ENCODE peak calls at places on chromosome 13, in four cellular contexts. One of them, this sample, is unnamed.

GRCh38 chr13:110047511-110047910 is 259.4 kb downstream of the COL4A1 start:
- DNase-seq in lower lobe of right lung: peak
- DNase-seq in CD8-positive, alpha-beta T cell: no peak
- DNase-seq in ascending aorta: no peak
- DNase-seq in this sample: peak

GRCh38 chr13:97851269-97851668 is 102.2 kb upstream of the IPO5 start:
- DNase-seq in CD8-positive, alpha-beta T cell: no peak
- DNase-seq in lower lobe of right lung: no peak
- DNase-seq in ascending aorta: no peak
- DNase-seq in this sample: no peak

GRCh38 chr13:51342706-51343105 is 3.2 kb downstream of the SERPINE3 start:
- DNase-seq in lower lobe of right lung: no peak
- DNase-seq in ascending aorta: no peak
- DNase-seq in CD8-positive, alpha-beta T cell: no peak
- DNase-seq in this sample: peak

GRCh38 chr13:56459291-56459690 is 681.4 kb upstream of the PRR20A start:
- DNase-seq in CD8-positive, alpha-beta T cell: no peak
- DNase-seq in lower lobe of right lung: no peak
- DNase-seq in ascending aorta: no peak
- DNase-seq in this sample: no peak

GRCh38 chr13:63209330-63210017 is 1793.8 kb upstream of the PCDH20 start:
- DNase-seq in ascending aorta: no peak
- DNase-seq in CD8-positive, alpha-beta T cell: no peak
- DNase-seq in lower lobe of right lung: no peak
- DNase-seq in this sample: peak

GRCh38 chr13:107835339-107836018 is 379.9 kb downstream of the LIG4 start:
- DNase-seq in lower lobe of right lung: no peak
- DNase-seq in CD8-positive, alpha-beta T cell: no peak
- DNase-seq in ascending aorta: no peak
- DNase-seq in this sample: peak

GRCh38 chr13:40149611-40150283 is 494.3 kb downstream of the COG6 start:
- DNase-seq in ascending aorta: peak
- DNase-seq in CD8-positive, alpha-beta T cell: no peak
- DNase-seq in lower lobe of right lung: no peak
- DNase-seq in this sample: peak

GRCh38 chr13:39379118-39379517 is 223.9 kb downstream of the LHFPL6 start:
- DNase-seq in ascending aorta: no peak
- DNase-seq in lower lobe of right lung: no peak
- DNase-seq in CD8-positive, alpha-beta T cell: no peak
- DNase-seq in this sample: no peak

GRCh38 chr13:73222627-73223026 is 163.8 kb downstream of the KLF5 start:
- DNase-seq in CD8-positive, alpha-beta T cell: no peak
- DNase-seq in ascending aorta: no peak
- DNase-seq in lower lobe of right lung: no peak
- DNase-seq in this sample: no peak

GRCh38 chr13:95155093-95155492 is 146.2 kb downstream of the ABCC4 start:
- DNase-seq in CD8-positive, alpha-beta T cell: no peak
- DNase-seq in ascending aorta: no peak
- DNase-seq in lower lobe of right lung: no peak
- DNase-seq in this sample: no peak

GRCh38 chr13:70630247-70630646 is 522.0 kb upstream of the KLHL1 start:
- DNase-seq in CD8-positive, alpha-beta T cell: no peak
- DNase-seq in lower lobe of right lung: no peak
- DNase-seq in ascending aorta: no peak
- DNase-seq in this sample: no peak

GRCh38 chr13:91609353-91609752 is 210.9 kb downstream of the GPC5 start:
- DNase-seq in ascending aorta: no peak
- DNase-seq in lower lobe of right lung: no peak
- DNase-seq in CD8-positive, alpha-beta T cell: no peak
- DNase-seq in this sample: peak

GRCh38 chr13:53127378-53127777 is 98.8 kb downstream of the OLFM4 start:
- DNase-seq in CD8-positive, alpha-beta T cell: no peak
- DNase-seq in ascending aorta: no peak
- DNase-seq in lower lobe of right lung: no peak
- DNase-seq in this sample: no peak

GRCh38 chr13:84702174-84702573 is 819.9 kb upstream of the SLITRK1 start:
- DNase-seq in ascending aorta: no peak
- DNase-seq in CD8-positive, alpha-beta T cell: no peak
- DNase-seq in lower lobe of right lung: no peak
- DNase-seq in this sample: no peak

GRCh38 chr13:46640843-46641242 is 87.9 kb downstream of the LRCH1 start:
- DNase-seq in ascending aorta: no peak
- DNase-seq in CD8-positive, alpha-beta T cell: no peak
- DNase-seq in lower lobe of right lung: no peak
- DNase-seq in this sample: peak

GRCh38 chr13:79401259-79402071 is 4.6 kb downstream of the RBM26 start:
- DNase-seq in ascending aorta: no peak
- DNase-seq in CD8-positive, alpha-beta T cell: no peak
- DNase-seq in lower lobe of right lung: no peak
- DNase-seq in this sample: no peak

GRCh38 chr13:85521586-85521985 is 277.6 kb downstream of the SLITRK6 start:
- DNase-seq in lower lobe of right lung: no peak
- DNase-seq in CD8-positive, alpha-beta T cell: no peak
- DNase-seq in ascending aorta: no peak
- DNase-seq in this sample: no peak

GRCh38 chr13:59710995-59711701 is 452.6 kb downstream of the DIAPH3 start:
- DNase-seq in CD8-positive, alpha-beta T cell: no peak
- DNase-seq in ascending aorta: no peak
- DNase-seq in lower lobe of right lung: no peak
- DNase-seq in this sample: no peak

GRCh38 chr13:47454986-47455385 is 546.1 kb downstream of the SUCLA2 start:
- DNase-seq in lower lobe of right lung: no peak
- DNase-seq in CD8-positive, alpha-beta T cell: no peak
- DNase-seq in ascending aorta: no peak
- DNase-seq in this sample: peak

GRCh38 chr13:78022164-78022877 is 103.7 kb upstream of the EDNRB start:
- DNase-seq in lower lobe of right lung: peak
- DNase-seq in CD8-positive, alpha-beta T cell: peak
- DNase-seq in ascending aorta: peak
- DNase-seq in this sample: peak

GRCh38 chr13:66312312-66313087 is 917.6 kb downstream of the PCDH9 start:
- DNase-seq in lower lobe of right lung: no peak
- DNase-seq in CD8-positive, alpha-beta T cell: no peak
- DNase-seq in ascending aorta: no peak
- DNase-seq in this sample: peak

GRCh38 chr13:40582531-40582930 is 83.9 kb downstream of the FOXO1 start:
- DNase-seq in ascending aorta: no peak
- DNase-seq in lower lobe of right lung: no peak
- DNase-seq in CD8-positive, alpha-beta T cell: no peak
- DNase-seq in this sample: no peak

GRCh38 chr13:77580748-77581147 is 45.2 kb downstream of the SCEL start:
- DNase-seq in ascending aorta: no peak
- DNase-seq in lower lobe of right lung: no peak
- DNase-seq in CD8-positive, alpha-beta T cell: no peak
- DNase-seq in this sample: no peak

GRCh38 chr13:44842158-44842557 is 147.1 kb downstream of the NUFIP1 start:
- DNase-seq in ascending aorta: no peak
- DNase-seq in CD8-positive, alpha-beta T cell: no peak
- DNase-seq in lower lobe of right lung: no peak
- DNase-seq in this sample: peak

GRCh38 chr13:99406799-99407201 is 94.5 kb upstream of the TM9SF2 start:
- DNase-seq in ascending aorta: no peak
- DNase-seq in lower lobe of right lung: no peak
- DNase-seq in CD8-positive, alpha-beta T cell: no peak
- DNase-seq in this sample: peak

GRCh38 chr13:86870388-86870966 is 800.7 kb upstream of the SLITRK5 start:
- DNase-seq in lower lobe of right lung: no peak
- DNase-seq in ascending aorta: no peak
- DNase-seq in CD8-positive, alpha-beta T cell: no peak
- DNase-seq in this sample: peak

GRCh38 chr13:36685912-36686311 is 12.1 kb downstream of the SERTM1 start:
- DNase-seq in ascending aorta: no peak
- DNase-seq in CD8-positive, alpha-beta T cell: no peak
- DNase-seq in lower lobe of right lung: no peak
- DNase-seq in this sample: peak

GRCh38 chr13:64234255-64234654 is 2818.6 kb upstream of the PCDH20 start:
- DNase-seq in lower lobe of right lung: no peak
- DNase-seq in ascending aorta: no peak
- DNase-seq in CD8-positive, alpha-beta T cell: no peak
- DNase-seq in this sample: peak

GRCh38 chr13:24161980-24162517 is 1.5 kb downstream of the SPATA13 start:
- DNase-seq in CD8-positive, alpha-beta T cell: no peak
- DNase-seq in lower lobe of right lung: no peak
- DNase-seq in ascending aorta: no peak
- DNase-seq in this sample: no peak
- H3K4me3 ChIP-seq in CD8-positive, alpha-beta T cell: no peak
- H3K4me3 ChIP-seq in lower lobe of right lung: peak
- H3K4me3 ChIP-seq in ascending aorta: peak
- H3K4me3 ChIP-seq in this sample: no peak

DNA sequence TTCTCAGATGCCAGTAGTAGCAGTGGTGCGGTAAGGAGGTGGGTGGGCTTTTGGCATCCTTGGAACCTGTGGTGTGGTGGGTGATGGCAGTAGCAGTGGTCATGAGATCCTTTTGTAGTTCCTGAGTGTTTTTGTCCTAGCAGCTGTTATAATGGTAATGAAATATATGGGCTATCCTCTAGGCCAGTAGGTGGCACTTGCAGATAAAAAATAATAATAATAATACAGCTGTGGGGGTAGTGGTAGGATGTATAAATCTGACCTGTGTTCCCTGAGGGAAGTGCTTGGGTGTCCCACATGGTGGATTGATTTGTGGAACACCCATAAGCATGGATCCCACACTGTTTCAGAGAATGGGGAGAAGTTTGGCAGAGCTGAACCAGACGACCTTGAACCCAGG is 334.0 kb downstream of the SLITRK5 start:
- DNase-seq in CD8-positive, alpha-beta T cell: no peak
- DNase-seq in lower lobe of right lung: no peak
- DNase-seq in ascending aorta: no peak
- DNase-seq in this sample: peak
- TF ChIP-seq CTCF in CD8-positive, alpha-beta T cell: no peak
- TF ChIP-seq CTCF in lower lobe of right lung: no peak
- TF ChIP-seq CTCF in ascending aorta: no peak
- TF ChIP-seq CTCF in this sample: peak

GRCh38 chr13:34720618-34721017 is 221.5 kb upstream of the NBEA start:
- DNase-seq in ascending aorta: no peak
- DNase-seq in lower lobe of right lung: no peak
- DNase-seq in CD8-positive, alpha-beta T cell: no peak
- DNase-seq in this sample: no peak

GRCh38 chr13:34722931-34723330 is 219.1 kb upstream of the NBEA start:
- DNase-seq in CD8-positive, alpha-beta T cell: no peak
- DNase-seq in lower lobe of right lung: no peak
- DNase-seq in ascending aorta: no peak
- DNase-seq in this sample: no peak

GRCh38 chr13:34721631-34722144 is 220.4 kb upstream of the NBEA start:
- DNase-seq in ascending aorta: no peak
- DNase-seq in lower lobe of right lung: no peak
- DNase-seq in CD8-positive, alpha-beta T cell: no peak
- DNase-seq in this sample: no peak

DNA sequence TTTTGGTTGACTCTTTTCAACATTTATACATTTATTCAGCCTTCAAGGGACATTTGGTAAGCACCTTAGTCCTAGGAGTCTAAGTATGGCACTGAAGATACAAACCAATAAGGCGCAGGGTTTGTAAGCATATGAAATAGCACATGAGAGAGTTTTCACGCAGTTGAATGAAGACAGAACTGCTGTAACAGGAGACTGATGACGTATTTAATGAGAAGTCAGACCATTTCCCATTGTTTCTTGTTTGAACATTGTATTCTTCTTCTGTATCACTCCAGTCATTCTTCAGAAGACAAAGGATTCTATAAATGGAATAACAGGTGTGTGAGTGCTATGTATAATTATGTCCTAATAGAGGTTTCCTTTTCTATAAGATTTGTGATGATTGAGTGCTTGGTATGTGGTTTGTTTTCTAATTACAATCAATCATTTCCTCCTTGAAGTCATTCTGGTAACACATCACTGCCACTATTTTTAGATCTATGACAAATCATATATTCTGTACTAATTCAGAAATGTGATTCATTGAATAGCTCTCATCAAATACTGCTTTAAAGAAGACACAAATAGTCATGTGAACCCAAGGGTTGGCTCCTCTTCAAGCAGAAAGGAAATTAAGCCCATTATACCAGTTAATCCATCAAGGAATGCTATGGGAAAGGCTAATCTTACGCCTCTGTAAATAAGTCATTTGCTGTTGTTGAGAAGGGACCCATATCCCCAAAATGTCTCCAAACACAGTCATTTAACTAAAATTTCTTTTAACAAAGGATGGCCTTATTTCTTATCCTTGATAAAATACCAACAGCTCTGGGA is 222.8 kb upstream of the NBEA start:
- DNase-seq in lower lobe of right lung: no peak
- DNase-seq in CD8-positive, alpha-beta T cell: no peak
- DNase-seq in ascending aorta: no peak
- DNase-seq in this sample: no peak
- H3K4me3 ChIP-seq in lower lobe of right lung: no peak
- H3K4me3 ChIP-seq in CD8-positive, alpha-beta T cell: no peak
- H3K4me3 ChIP-seq in ascending aorta: no peak
- H3K4me3 ChIP-seq in this sample: no peak

GRCh38 chr13:112929778-112930055 is 39.3 kb upstream of the MCF2L start:
- DNase-seq in ascending aorta: no peak
- DNase-seq in CD8-positive, alpha-beta T cell: no peak
- DNase-seq in lower lobe of right lung: no peak
- DNase-seq in this sample: no peak

GRCh38 chr13:112928958-112929777 is 39.8 kb upstream of the MCF2L start:
- DNase-seq in CD8-positive, alpha-beta T cell: no peak
- DNase-seq in lower lobe of right lung: no peak
- DNase-seq in ascending aorta: no peak
- DNase-seq in this sample: peak

GRCh38 chr13:112932971-112933370 is 36.0 kb upstream of the MCF2L start:
- DNase-seq in lower lobe of right lung: no peak
- DNase-seq in ascending aorta: no peak
- DNase-seq in CD8-positive, alpha-beta T cell: no peak
- DNase-seq in this sample: no peak

GRCh38 chr13:112930192-112930591 is 38.8 kb upstream of the MCF2L start:
- DNase-seq in CD8-positive, alpha-beta T cell: no peak
- DNase-seq in ascending aorta: no peak
- DNase-seq in lower lobe of right lung: no peak
- DNase-seq in this sample: no peak

DNA sequence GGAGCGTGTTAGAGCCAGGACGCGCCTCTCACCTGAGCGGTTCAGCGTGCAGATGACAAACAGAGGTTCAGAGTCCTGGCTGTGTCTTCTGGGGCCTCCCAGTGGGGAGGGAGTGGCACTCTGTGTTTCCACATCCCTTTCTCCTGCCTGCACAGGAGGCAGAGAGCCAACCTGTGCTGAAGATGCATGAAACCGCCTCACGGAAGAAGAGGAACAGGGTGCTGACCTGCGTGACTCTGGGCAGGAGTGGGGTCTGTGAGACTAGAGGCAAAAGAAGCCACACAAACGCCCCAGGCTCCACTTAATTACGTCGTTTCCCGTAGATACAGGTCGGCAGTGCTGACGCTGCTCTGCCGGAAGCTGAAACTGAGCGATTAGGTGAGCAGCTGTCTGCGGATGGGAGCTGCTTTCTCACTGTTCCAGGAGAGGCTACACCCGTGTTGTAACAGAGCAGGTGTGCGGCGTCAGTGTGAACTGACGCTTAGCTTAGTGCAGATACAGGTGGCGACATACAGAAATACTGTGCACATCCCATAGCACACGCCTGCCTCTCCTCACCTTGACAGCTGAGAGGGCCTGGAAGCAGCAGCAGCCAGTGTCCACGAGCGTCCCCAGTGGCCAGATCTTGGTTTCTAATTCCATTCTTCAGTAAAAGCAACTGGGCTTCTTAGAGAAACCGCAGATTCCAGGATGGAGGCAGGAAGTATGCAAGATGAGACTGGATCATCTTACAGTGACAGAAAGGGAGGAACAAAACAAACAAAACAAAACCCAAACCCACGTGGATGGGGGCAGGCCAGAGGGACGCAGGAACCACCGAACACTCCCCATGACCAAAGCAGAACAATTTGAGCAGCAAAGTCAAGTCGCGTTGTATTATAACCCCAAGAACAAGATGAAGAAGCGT is 37.7 kb upstream of the MCF2L start:
- DNase-seq in CD8-positive, alpha-beta T cell: no peak
- DNase-seq in ascending aorta: no peak
- DNase-seq in lower lobe of right lung: no peak
- DNase-seq in this sample: peak
- TF ChIP-seq CTCF in CD8-positive, alpha-beta T cell: no peak
- TF ChIP-seq CTCF in ascending aorta: peak
- TF ChIP-seq CTCF in lower lobe of right lung: peak
- TF ChIP-seq CTCF in this sample: peak

This sample was measured in choroid plexus epithelial cell.